ENCODE peak calls at places on chromosome 2, in ten cellular contexts. W, G, D, Z, K, S, X, N, Q and U are unnamed samples.

GRCh38 chr2:234969329-234970157 is 17.7 kb downstream of the SH3BP4 start:
- DNase-seq in W (no peak), G (no peak), D (no peak), Z (no peak), K (no peak), S (no peak), X (no peak), N (no peak), Q (no peak), U (no peak)

GRCh38 chr2:171878481-171878993 is 15.5 kb downstream of the SLC25A12 start:
- DNase-seq in W (no peak), G (peak), D (no peak), Z (no peak), K (no peak), S (no peak), X (no peak), N (no peak), Q (no peak), U (peak)

GRCh38 chr2:30662268-30663131 is 144.7 kb downstream of the CAPN13 start:
- DNase-seq in W (peak), G (peak), D (no peak), Z (no peak), K (no peak), S (no peak), X (peak), N (no peak), Q (no peak), U (peak)

GRCh38 chr2:136670-137069 is 90.4 kb upstream of the FAM110C start:
- DNase-seq in W (no peak), G (no peak), D (no peak), Z (no peak), K (no peak), S (no peak), X (no peak), N (no peak), Q (no peak), U (no peak)

GRCh38 chr2:174699993-174700766 is 64.1 kb downstream of the CHRNA1 start:
- DNase-seq in W (no peak), G (peak), D (no peak), Z (peak), K (no peak), S (no peak), X (peak), N (peak), Q (peak), U (peak)

GRCh38 chr2:177282101-177282573 is 17.6 kb upstream of the NFE2L2 start:
- DNase-seq in W (no peak), G (peak), D (no peak), Z (peak), K (no peak), S (no peak), X (no peak), N (no peak), Q (no peak), U (peak)

GRCh38 chr2:228768818-228769217 is 502.3 kb downstream of the PID1 start:
- DNase-seq in W (peak), G (peak), D (no peak), Z (no peak), K (no peak), S (no peak), X (no peak), N (no peak), Q (no peak), U (peak)

GRCh38 chr2:132449868-132450267 is 33.3 kb downstream of the GPR39 start:
- DNase-seq in W (no peak), G (no peak), D (no peak), Z (no peak), K (no peak), S (no peak), X (no peak), N (no peak), Q (no peak), U (no peak)

GRCh38 chr2:83186050-83186790 is 1272.9 kb downstream of the SUCLG1 start:
- DNase-seq in W (no peak), G (no peak), D (no peak), Z (no peak), K (no peak), S (no peak), X (no peak), N (no peak), Q (no peak), U (peak)

GRCh38 chr2:118322381-118322780 is 234.1 kb downstream of the INSIG2 start:
- DNase-seq in W (no peak), G (no peak), D (no peak), Z (no peak), K (no peak), S (no peak), X (no peak), N (no peak), Q (no peak), U (no peak)

GRCh38 chr2:227534714-227535113 is 62.8 kb downstream of the AGFG1 start:
- DNase-seq in W (no peak), G (no peak), D (no peak), Z (no peak), K (no peak), S (no peak), X (no peak), N (peak), Q (no peak), U (no peak)

GRCh38 chr2:32418777-32419176 is 62.0 kb downstream of the BIRC6 start:
- DNase-seq in W (no peak), G (peak), D (no peak), Z (peak), K (no peak), S (no peak), X (no peak), N (no peak), Q (no peak), U (peak)

GRCh38 chr2:158519481-158519880 is 62.7 kb downstream of the PKP4 start:
- DNase-seq in W (no peak), G (no peak), D (no peak), Z (no peak), K (no peak), S (no peak), X (no peak), N (no peak), Q (no peak), U (no peak)

GRCh38 chr2:23199115-23199918 is 185.7 kb upstream of the KLHL29 start:
- DNase-seq in W (no peak), G (peak), D (no peak), Z (peak), K (no peak), S (no peak), X (peak), N (no peak), Q (peak), U (peak)

GRCh38 chr2:60586081-60586480 is 32.6 kb upstream of the BCL11A start:
- DNase-seq in W (no peak), G (no peak), D (no peak), Z (no peak), K (no peak), S (no peak), X (no peak), N (no peak), Q (no peak), U (no peak)

GRCh38 chr2:70962211-70962884 is 16.1 kb upstream of the ANKRD53 start:
- DNase-seq in W (no peak), G (no peak), D (peak), Z (no peak), K (no peak), S (no peak), X (peak), N (no peak), Q (no peak), U (no peak)

GRCh38 chr2:127084611-127085031 is 22.3 kb downstream of the BIN1 start:
- DNase-seq in W (no peak), G (peak), D (no peak), Z (no peak), K (peak), S (no peak), X (peak), N (no peak), Q (peak), U (peak)

GRCh38 chr2:157192445-157193423 is 64.8 kb upstream of the GALNT5 start:
- DNase-seq in W (no peak), G (peak), D (no peak), Z (no peak), K (no peak), S (no peak), X (no peak), N (no peak), Q (no peak), U (no peak)

GRCh38 chr2:38448692-38449405 is 71.8 kb upstream of the ATL2 start:
- DNase-seq in W (no peak), G (no peak), D (no peak), Z (no peak), K (no peak), S (no peak), X (no peak), N (no peak), Q (no peak), U (no peak)

GRCh38 chr2:143954208-143954607 is 565.7 kb downstream of the ZEB2 start:
- DNase-seq in W (no peak), G (peak), D (no peak), Z (no peak), K (no peak), S (no peak), X (no peak), N (no peak), Q (no peak), U (no peak)

GRCh38 chr2:232623768-232624553 is 9.4 kb upstream of the EFHD1 start:
- DNase-seq in W (no peak), G (no peak), D (peak), Z (no peak), K (no peak), S (no peak), X (no peak), N (no peak), Q (no peak), U (no peak)

GRCh38 chr2:135890830-135891229 is 14.6 kb upstream of the MCM6 start:
- DNase-seq in W (no peak), G (no peak), D (no peak), Z (no peak), K (no peak), S (no peak), X (no peak), N (no peak), Q (no peak), U (no peak)

GRCh38 chr2:111688501-111688900 is 195.5 kb downstream of the ANAPC1 start:
- DNase-seq in W (no peak), G (no peak), D (no peak), Z (no peak), K (no peak), S (no peak), X (no peak), N (no peak), Q (no peak), U (no peak)

GRCh38 chr2:10326707-10327594 is 24.2 kb downstream of the HPCAL1 start:
- DNase-seq in W (no peak), G (peak), D (peak), Z (no peak), K (no peak), S (no peak), X (no peak), N (no peak), Q (no peak), U (no peak)

GRCh38 chr2:112255875-112256274 is 1.0 kb upstream of the ZC3H8 start:
- DNase-seq in W (no peak), G (no peak), D (no peak), Z (no peak), K (no peak), S (no peak), X (no peak), N (no peak), Q (no peak), U (no peak)

GRCh38 chr2:72023678-72024390 is 123.8 kb downstream of the CYP26B1 start:
- DNase-seq in W (no peak), G (no peak), D (no peak), Z (no peak), K (no peak), S (no peak), X (no peak), N (no peak), Q (no peak), U (no peak)

GRCh38 chr2:3587432-3587831 is 7.5 kb upstream of the COLEC11 start:
- DNase-seq in W (no peak), G (no peak), D (no peak), Z (no peak), K (no peak), S (no peak), X (no peak), N (no peak), Q (no peak), U (no peak)

GRCh38 chr2:229713371-229714079 is 830 bp downstream of the DNER start:
- DNase-seq in W (no peak), G (no peak), D (peak), Z (peak), K (no peak), S (no peak), X (peak), N (peak), Q (peak), U (peak)

GRCh38 chr2:164739966-164740365 is 101.7 kb downstream of the COBLL1 start:
- DNase-seq in W (no peak), G (peak), D (no peak), Z (peak), K (no peak), S (no peak), X (no peak), N (peak), Q (no peak), U (peak)

GRCh38 chr2:46392561-46393351 is 86.6 kb upstream of the TMEM247 start:
- DNase-seq in W (no peak), G (no peak), D (no peak), Z (no peak), K (no peak), S (no peak), X (peak), N (no peak), Q (no peak), U (no peak)

GRCh38 chr2:165141601-165142000 is 62.2 kb downstream of the SCN3A start:
- DNase-seq in W (no peak), G (no peak), D (no peak), Z (no peak), K (no peak), S (no peak), X (no peak), N (no peak), Q (no peak), U (peak)

GRCh38 chr2:209771474-209772292 is at the start of gene UNC80:
- DNase-seq in W (no peak), G (peak), D (peak), Z (peak), K (no peak), S (peak), X (peak), N (peak), Q (peak), U (peak)

GRCh38 chr2:126749537-126749936 is 93.6 kb downstream of the GYPC start:
- DNase-seq in W (no peak), G (peak), D (no peak), Z (no peak), K (no peak), S (no peak), X (no peak), N (peak), Q (no peak), U (no peak)

GRCh38 chr2:32192418-32192817 is 26.8 kb downstream of the SLC30A6 start:
- DNase-seq in W (no peak), G (no peak), D (no peak), Z (no peak), K (no peak), S (no peak), X (no peak), N (no peak), Q (no peak), U (no peak)